ENCODE peak calls at places on chromosome 13, in six cellular contexts. O is amygdala; S is body of pancreas; K is A172; E is activated CD4-positive, alpha-beta T cell treated with anti-CD3 and anti-CD28 coated beads, Interleukin-2, amount 50 U/mL, for 1 hour; N is GM10248. H is an unnamed sample.
A peak's percentile ranks its signal among the peaks of the same experiment; 100 is the strongest.

GRCh38 chr13:73940098-73940497 is 194.1 kb downstream of the KLF12 start:
- DNase-seq in K (no peak), E (no peak), O (no peak), N (no peak), S (no peak), H (no peak)

GRCh38 chr13:98300956-98301641 is 124.0 kb upstream of the RNF113B start:
- DNase-seq in N (no peak), S (peak; percentile 23), E (no peak), O (no peak), K (peak; percentile 37), H (no peak)

GRCh38 chr13:30585748-30586262 is 31.9 kb upstream of the USPL1 start:
- DNase-seq in N (no peak), S (no peak), E (no peak), K (peak; percentile 41), O (no peak), H (no peak)

GRCh38 chr13:26881154-26881553 is 120.6 kb upstream of the GPR12 start:
- DNase-seq in O (no peak), N (no peak), S (no peak), E (no peak), K (peak; percentile 34), H (no peak)

GRCh38 chr13:71374471-71375041 is 492.4 kb downstream of the DACH1 start:
- DNase-seq in S (no peak), E (no peak), K (no peak), O (no peak), N (no peak), H (no peak)

GRCh38 chr13:53191091-53191490 is 162.5 kb downstream of the OLFM4 start:
- DNase-seq in E (no peak), O (no peak), K (peak; percentile 45), S (no peak), N (no peak), H (no peak)

GRCh38 chr13:80131204-80131603 is 209.7 kb downstream of the SPRY2 start:
- DNase-seq in O (peak; percentile 84), K (peak; percentile 46), N (no peak), S (peak; percentile 60), E (no peak), H (peak; percentile 59)

GRCh38 chr13:51241720-51242119 is 19.5 kb downstream of the FAM124A start:
- DNase-seq in O (no peak), K (no peak), N (no peak), E (no peak), S (no peak), H (no peak)

GRCh38 chr13:64877176-64877575 is 2353.0 kb downstream of the PCDH9 start:
- DNase-seq in S (no peak), K (no peak), N (no peak), O (no peak), E (no peak), H (no peak)

GRCh38 chr13:110388141-110388943 is 81.3 kb downstream of the COL4A2 start:
- DNase-seq in K (peak; percentile 89), S (no peak), N (no peak), O (no peak), E (no peak), H (peak; percentile 91)

H was measured in tibial artery.